ENCODE peak calls at places on chromosomes 13 and 19, in six cellular contexts. D is fibroblast of lung; P is astrocyte; N is effector CD4-positive, alpha-beta T cell; K is thoracic aorta; S is activated T-helper 1 cell treated with Interleukin-2 at 50 U/mL for 16 hours. V is an unnamed sample.

GRCh38 chr13:24293761-24294160 is 15.6 kb upstream of the C1QTNF9 start:
- DNase-seq in K (no peak), N (no peak), D (no peak), P (no peak), S (no peak), V (no peak)

GRCh38 chr19:2461751-2462634 is 5.2 kb upstream of the LMNB2 start:
- DNase-seq in P (peak; percentile 39), D (peak; percentile 66), K (no peak), S (peak; percentile 29), N (peak; percentile 37), V (peak; percentile 70)

GRCh38 chr13:109256866-109257760 is 529.3 kb downstream of the IRS2 start:
- DNase-seq in S (no peak), D (peak; percentile 99), N (no peak), P (peak; percentile 99), K (no peak), V (peak; percentile 40)

GRCh38 chr19:39083599-39083982 is 577 bp upstream of the ACP7 start:
- DNase-seq in S (no peak), K (no peak), D (no peak), P (no peak), N (no peak), V (no peak)

GRCh38 chr19:3359850-3360493 is 6.4 kb upstream of the NFIC start:
- DNase-seq in D (peak; percentile 46), P (no peak), K (no peak), S (no peak), N (no peak), V (no peak)

GRCh38 chr19:17234911-17235617 is 9.0 kb downstream of the OCEL1 start:
- DNase-seq in D (peak; percentile 37), K (no peak), N (peak; percentile 35), S (peak; percentile 34), P (no peak), V (peak; percentile 57)

GRCh38 chr19:30999726-31000125 is 349.5 kb downstream of the TSHZ3 start:
- DNase-seq in K (no peak), D (peak; percentile 54), P (peak; percentile 39), N (no peak), S (no peak), V (no peak)

GRCh38 chr19:2274185-2274711 is 7.7 kb downstream of the PEAK3 start:
- DNase-seq in N (no peak), S (no peak), D (no peak), P (no peak), K (no peak), V (no peak)

GRCh38 chr13:106533940-106534843 is 1.3 kb downstream of the EFNB2 start:
- DNase-seq in S (no peak), K (no peak), D (peak; percentile 79), P (peak; percentile 74), N (peak; percentile 11), V (no peak)

GRCh38 chr13:112764028-112764427 is 74.2 kb downstream of the ATP11A start:
- DNase-seq in D (no peak), N (no peak), S (no peak), K (no peak), P (no peak), V (no peak)

GRCh38 chr19:20038358-20039202 is 725 bp downstream of the ZNF682 start:
- DNase-seq in S (no peak), N (peak; percentile 2), P (peak; percentile 8), K (no peak), D (peak; percentile 25), V (no peak)

GRCh38 chr13:27026396-27026795 is 145.2 kb downstream of the USP12 start:
- DNase-seq in D (no peak), N (no peak), S (no peak), K (no peak), P (no peak), V (no peak)

GRCh38 chr13:40211586-40211968 is 454.9 kb downstream of the FOXO1 start:
- DNase-seq in P (no peak), D (no peak), K (no peak), S (no peak), N (no peak), V (no peak)

GRCh38 chr19:51948979-51949378 is 21.7 kb downstream of the ZNF613 start:
- DNase-seq in N (no peak), D (peak; percentile 37), P (peak; percentile 16), S (no peak), K (no peak), V (no peak)

GRCh38 chr19:39497850-39498261 is 891 bp upstream of the DLL3 start:
- DNase-seq in N (no peak), K (no peak), P (peak; percentile 14), D (peak; percentile 24), S (no peak), V (no peak)

GRCh38 chr13:114105351-114106225 is 26.8 kb downstream of the RASA3 start:
- DNase-seq in P (no peak), K (no peak), D (no peak), N (no peak), S (no peak), V (no peak)

GRCh38 chr19:4568884-4569283 is 9.4 kb upstream of the SEMA6B start:
- DNase-seq in S (no peak), D (no peak), N (no peak), K (no peak), P (no peak), V (no peak)

GRCh38 chr19:34135033-34135370 is 37.3 kb upstream of the LSM14A start:
- DNase-seq in D (no peak), S (no peak), N (no peak), K (no peak), P (no peak), V (no peak)

GRCh38 chr13:30551194-30551593 is 66.5 kb upstream of the USPL1 start:
- DNase-seq in P (no peak), S (no peak), D (no peak), K (no peak), N (no peak), V (peak; percentile 35)

GRCh38 chr13:51255556-51255955 is 33.4 kb downstream of the FAM124A start:
- DNase-seq in P (no peak), N (no peak), K (no peak), D (no peak), S (no peak), V (no peak)

GRCh38 chr19:43798546-43799409 is 3.5 kb downstream of the LYPD5 start:
- DNase-seq in P (no peak), N (peak; percentile 30), S (no peak), K (no peak), D (peak; percentile 42), V (no peak)

GRCh38 chr13:69565334-69565733 is 542.3 kb upstream of the ATXN8OS start:
- DNase-seq in N (no peak), K (no peak), S (no peak), P (peak; percentile 67), D (peak; percentile 79), V (peak; percentile 10)

GRCh38 chr13:87080100-87080779 is 590.9 kb upstream of the SLITRK5 start:
- DNase-seq in N (no peak), S (no peak), P (no peak), D (no peak), K (no peak), V (no peak)

GRCh38 chr13:43408274-43408673 is 378.5 kb downstream of the ENOX1 start:
- DNase-seq in S (no peak), P (no peak), D (no peak), K (no peak), N (no peak), V (no peak)

GRCh38 chr13:71870036-71870435 is 3.0 kb upstream of the DACH1 start:
- DNase-seq in N (no peak), D (no peak), P (no peak), S (no peak), K (no peak), V (no peak)

GRCh38 chr13:99144306-99144705 is 56.3 kb upstream of the UBAC2 start:
- DNase-seq in P (no peak), N (no peak), D (no peak), S (no peak), K (no peak), V (no peak)

GRCh38 chr19:28500319-28500718 is 712.6 kb downstream of the UQCRFS1 start:
- DNase-seq in K (no peak), S (no peak), D (no peak), N (no peak), P (no peak), V (no peak)

GRCh38 chr19:3710265-3710812 is 2.2 kb downstream of the TJP3 start:
- DNase-seq in S (no peak), K (no peak), N (no peak), P (no peak), D (peak; percentile 40), V (no peak)

GRCh38 chr13:99721606-99722384 is 220.5 kb downstream of the TM9SF2 start:
- DNase-seq in D (peak; percentile 4), P (no peak), N (no peak), S (no peak), K (no peak), V (no peak)

V was measured in SW 1271.